ENCODE peak calls at places on chromosomes 16 and 17, in five cellular contexts. Q is T-helper 17 cell, X is WTC11, P is RCC 7860, V is COR-L47. R is an unnamed sample.

GRCh38 chr17:28467456-28468025 is 5.9 kb upstream of the SLC13A2 start:
- DNase-seq in V (no peak), X (no peak), P (no peak), Q (no peak), R (no peak)

GRCh38 chr16:58684001-58684353 is 593 bp downstream of the SLC38A7 start:
- DNase-seq in Q (no peak), V (no peak), P (peak), X (no peak), R (peak)

GRCh38 chr17:62014526-62014925 is 50.6 kb downstream of the MED13 start:
- DNase-seq in Q (no peak), X (no peak), V (no peak), P (no peak), R (no peak)

GRCh38 chr16:66682271-66682670 is 14.3 kb downstream of the CMTM4 start:
- DNase-seq in Q (no peak), X (no peak), V (no peak), P (no peak), R (peak)

GRCh38 chr16:89784409-89784808 is 32.0 kb downstream of the FANCA start:
- DNase-seq in P (no peak), V (no peak), X (no peak), Q (no peak), R (no peak)

GRCh38 chr16:74695450-74696422 is 4.9 kb downstream of the MLKL start:
- DNase-seq in P (peak), Q (peak), X (peak), V (peak), R (peak)

GRCh38 chr17:43917016-43917347 is 9.6 kb upstream of the MPP2 start:
- DNase-seq in Q (no peak), V (no peak), P (no peak), X (no peak), R (no peak)

GRCh38 chr16:72468582-72468981 is 296.6 kb upstream of the PMFBP1 start:
- DNase-seq in V (no peak), X (no peak), P (no peak), Q (no peak), R (no peak)

GRCh38 chr17:50630524-50631194 is 4.0 kb upstream of the ABCC3 start:
- DNase-seq in V (peak), Q (peak), P (peak), X (peak), R (peak)

GRCh38 chr17:61849674-61850073 is 13.7 kb downstream of the BRIP1 start:
- DNase-seq in V (no peak), P (no peak), X (no peak), Q (no peak), R (no peak)

GRCh38 chr17:70774339-70775110 is 605.2 kb downstream of the KCNJ2 start:
- DNase-seq in P (no peak), Q (no peak), V (no peak), X (no peak), R (no peak)

GRCh38 chr17:31582151-31582907 is 190.9 kb downstream of the RAB11FIP4 start:
- DNase-seq in Q (no peak), V (no peak), P (no peak), X (no peak), R (peak)

GRCh38 chr17:16171613-16172012 is 43.7 kb downstream of the NCOR1 start:
- DNase-seq in X (no peak), P (no peak), Q (no peak), V (no peak), R (peak)

GRCh38 chr17:21689604-21690003 is 2.7 kb upstream of the KCNJ18 start:
- DNase-seq in V (no peak), P (peak), X (no peak), Q (no peak), R (peak)

GRCh38 chr16:9096416-9096952 is 5.0 kb downstream of the HAPSTR1 start:
- DNase-seq in X (no peak), Q (no peak), V (no peak), P (no peak), R (no peak)

GRCh38 chr17:8995711-8996110 is 25.6 kb upstream of the NTN1 start:
- DNase-seq in X (peak), Q (no peak), P (no peak), V (no peak), R (no peak)

GRCh38 chr17:71496552-71496951 is 624.3 kb upstream of the SOX9 start:
- DNase-seq in X (no peak), Q (no peak), V (no peak), P (no peak), R (no peak)

GRCh38 chr16:85444879-85445778 is 168.0 kb upstream of the GSE1 start:
- DNase-seq in P (no peak), Q (no peak), V (peak), X (no peak), R (no peak)

GRCh38 chr16:57284206-57284951 is at the start of gene PLLP:
- DNase-seq in V (no peak), Q (peak), X (peak), P (peak), R (peak)

GRCh38 chr16:4192206-4192605 is 49.7 kb downstream of the SRL start:
- DNase-seq in P (no peak), X (no peak), V (no peak), Q (no peak), R (no peak)

GRCh38 chr16:27111486-27111885 is 44.8 kb downstream of the C16orf82 start:
- DNase-seq in Q (no peak), P (no peak), X (no peak), V (no peak), R (no peak)

GRCh38 chr16:31094088-31094423 is 541 bp downstream of the VKORC1 start:
- DNase-seq in P (no peak), V (no peak), X (peak), Q (no peak), R (no peak)

GRCh38 chr17:4598776-4599504 is 14.6 kb downstream of the SMTNL2 start:
- DNase-seq in V (no peak), Q (no peak), P (no peak), X (no peak), R (no peak)

GRCh38 chr17:33091271-33091670 is 99.6 kb downstream of the SPACA3 start:
- DNase-seq in X (no peak), V (no peak), P (no peak), Q (no peak), R (no peak)

GRCh38 chr17:65583921-65584603 is 22.6 kb upstream of the AXIN2 start:
- DNase-seq in Q (no peak), X (no peak), P (no peak), V (no peak), R (no peak)